ENCODE peak calls at places on chromosomes 4 and X, in five cellular contexts. V is effector memory CD4-positive, alpha-beta T cell; U is A549; G is upper lobe of right lung; R is tibial nerve. E is an unnamed sample.

GRCh38 chr4:25457053-25457715 is 80.1 kb downstream of the ANAPC4 start:
- DNase-seq in R (no peak), G (no peak), U (no peak), V (no peak), E (no peak)

GRCh38 chr4:2423695-2424094 is 4.9 kb downstream of the CFAP99 start:
- DNase-seq in G (no peak), U (no peak), R (no peak), V (no peak), E (no peak)

GRCh38 chr4:73870778-73871177 is 1.6 kb downstream of the CXCL1 start:
- DNase-seq in G (no peak), R (no peak), U (no peak), V (no peak), E (no peak)

GRCh38 chr4:190121759-190122158 is 51.8 kb upstream of the DUX4 start:
- DNase-seq in R (no peak), G (peak), U (no peak), V (no peak), E (no peak)

GRCh38 chr4:124785645-124786044 is 73.1 kb upstream of the ANKRD50 start:
- DNase-seq in U (no peak), V (no peak), R (no peak), G (no peak), E (no peak)

GRCh38 chr4:169063441-169063840 is 53.4 kb upstream of the CBR4 start:
- DNase-seq in R (no peak), V (no peak), U (no peak), G (no peak), E (no peak)

GRCh38 chr4:140884431-140885058 is 128.4 kb upstream of the TBC1D9 start:
- DNase-seq in G (no peak), R (no peak), V (no peak), U (peak), E (no peak)

GRCh38 chrX:118978451-118978850 is 4.0 kb downstream of the LONRF3 start:
- DNase-seq in V (no peak), G (no peak), R (no peak), U (peak), E (no peak)

GRCh38 chrX:14865201-14865600 is 7.7 kb downstream of the FANCB start:
- DNase-seq in G (no peak), V (no peak), R (no peak), U (no peak), E (no peak)

GRCh38 chr4:177367336-177367735 is 57.7 kb downstream of the NEIL3 start:
- DNase-seq in U (peak), G (no peak), V (no peak), R (no peak), E (peak)

GRCh38 chr4:26020896-26021295 is 106.9 kb downstream of the SMIM20 start:
- DNase-seq in R (no peak), G (no peak), U (no peak), V (no peak), E (no peak)

GRCh38 chr4:165476214-165477098 is 97.6 kb downstream of the CPE start:
- DNase-seq in G (no peak), V (no peak), R (no peak), U (peak), E (no peak)

GRCh38 chr4:21962691-21963090 is 14.1 kb upstream of the KCNIP4 start:
- DNase-seq in V (no peak), G (no peak), R (no peak), U (no peak), E (no peak)

GRCh38 chrX:47497274-47497673 is 14.3 kb upstream of the ZNF41 start:
- DNase-seq in V (no peak), U (peak), G (no peak), R (no peak), E (no peak)

GRCh38 chr4:54228064-54228527 is 997 bp upstream of the PDGFRA start:
- DNase-seq in R (peak), U (peak), V (no peak), G (peak), E (no peak)

GRCh38 chr4:54227261-54228063 is 1.6 kb upstream of the PDGFRA start:
- DNase-seq in G (no peak), V (no peak), R (no peak), U (peak), E (no peak)

GRCh38 chr4:54226399-54227260 is 2.5 kb upstream of the PDGFRA start:
- DNase-seq in U (no peak), G (peak), R (peak), V (no peak), E (no peak)

GRCh38 chr4:54224960-54225670 is 4.0 kb upstream of the PDGFRA start:
- DNase-seq in R (no peak), G (no peak), V (no peak), U (no peak), E (no peak)

GRCh38 chr4:54225671-54226398 is 3.3 kb upstream of the PDGFRA start:
- DNase-seq in U (no peak), V (no peak), G (no peak), R (no peak), E (no peak)
- H3K4me3 ChIP-seq in U (no peak), V (peak), G (peak), R (peak), E (peak)

DNA sequence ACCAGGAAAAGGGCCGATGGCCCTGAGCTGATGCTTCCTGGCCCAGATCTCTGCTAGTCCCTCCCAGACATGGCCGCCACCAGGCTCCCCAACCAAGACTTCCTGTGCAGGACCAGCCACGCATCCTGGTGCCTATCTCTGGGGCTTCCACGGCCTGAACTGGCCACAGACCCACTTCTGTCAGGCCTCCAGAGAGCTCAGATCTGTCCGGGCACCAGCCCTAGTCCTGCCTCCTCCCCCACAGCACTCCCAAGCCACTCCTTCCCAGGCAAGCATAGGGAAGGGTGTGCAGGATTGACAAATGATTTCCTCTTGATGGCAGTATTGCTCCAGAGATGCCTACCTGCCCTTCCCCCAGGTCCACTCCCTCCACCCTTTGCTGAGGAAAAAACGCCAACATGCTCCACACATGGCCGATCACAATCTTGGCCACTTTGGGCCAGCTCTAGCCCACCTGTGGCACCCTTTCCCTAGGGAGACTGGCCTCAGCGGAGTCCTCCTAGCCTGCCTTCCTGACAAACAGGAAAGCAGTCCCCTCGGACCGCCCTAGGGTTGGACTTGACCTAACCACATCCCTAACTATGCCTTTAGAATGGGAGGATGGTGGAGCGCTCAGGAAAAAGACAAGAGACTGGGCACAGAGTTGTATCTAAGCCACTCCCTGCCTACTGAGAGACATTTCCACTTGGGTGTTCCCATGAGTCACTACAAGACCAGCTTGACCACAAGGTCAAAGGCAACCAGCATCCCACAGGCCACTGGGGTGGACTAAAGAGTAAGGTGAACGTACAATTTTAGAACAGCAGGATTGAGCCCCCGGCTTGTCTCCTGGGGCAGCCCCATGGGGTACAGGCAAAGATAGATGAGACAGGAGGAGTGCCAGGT is 277.5 kb upstream of the AGTR2 start:
- DNase-seq in R (no peak), V (peak), G (no peak), U (no peak), E (peak)
- H3K4me3 ChIP-seq in R (no peak), V (no peak), G (no peak), U (no peak), E (no peak)

DNA sequence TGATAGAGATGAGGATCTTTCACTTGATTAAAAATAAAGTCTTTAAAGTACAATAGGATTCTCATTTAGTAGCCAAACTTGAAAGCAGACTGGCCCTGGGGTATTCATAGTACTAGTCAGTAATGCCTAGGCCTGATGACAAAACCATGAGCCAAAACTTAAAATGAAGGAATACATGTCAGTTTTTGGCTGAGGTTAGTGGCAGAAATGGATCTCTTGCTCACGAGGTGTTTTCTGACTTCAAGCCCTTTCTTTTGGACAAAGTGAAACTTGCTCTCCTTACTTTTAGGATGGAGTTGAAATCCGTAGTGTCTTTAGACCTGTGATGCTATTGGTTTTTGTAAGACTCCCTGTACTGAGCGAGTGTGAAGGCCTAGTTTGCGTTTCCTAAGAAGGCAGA is 157.7 kb downstream of the CCNG2 start:
- DNase-seq in U (no peak), G (no peak), R (no peak), V (no peak), E (no peak)
- H3K4me3 ChIP-seq in U (no peak), G (no peak), R (no peak), V (no peak), E (no peak)

GRCh38 chrX:148500428-148501120 is at the start of gene AFF2:
- DNase-seq in R (no peak), U (peak), V (peak), G (peak), E (peak)
- H3K4me3 ChIP-seq in R (peak), U (peak), V (peak), G (peak), E (peak)

GRCh38 chr4:40665844-40666243 is 36.2 kb upstream of the RBM47 start:
- DNase-seq in V (no peak), U (no peak), G (no peak), R (no peak), E (no peak)

GRCh38 chr4:40661803-40662202 is 32.1 kb upstream of the RBM47 start:
- DNase-seq in G (no peak), V (no peak), U (no peak), R (no peak), E (no peak)

DNA sequence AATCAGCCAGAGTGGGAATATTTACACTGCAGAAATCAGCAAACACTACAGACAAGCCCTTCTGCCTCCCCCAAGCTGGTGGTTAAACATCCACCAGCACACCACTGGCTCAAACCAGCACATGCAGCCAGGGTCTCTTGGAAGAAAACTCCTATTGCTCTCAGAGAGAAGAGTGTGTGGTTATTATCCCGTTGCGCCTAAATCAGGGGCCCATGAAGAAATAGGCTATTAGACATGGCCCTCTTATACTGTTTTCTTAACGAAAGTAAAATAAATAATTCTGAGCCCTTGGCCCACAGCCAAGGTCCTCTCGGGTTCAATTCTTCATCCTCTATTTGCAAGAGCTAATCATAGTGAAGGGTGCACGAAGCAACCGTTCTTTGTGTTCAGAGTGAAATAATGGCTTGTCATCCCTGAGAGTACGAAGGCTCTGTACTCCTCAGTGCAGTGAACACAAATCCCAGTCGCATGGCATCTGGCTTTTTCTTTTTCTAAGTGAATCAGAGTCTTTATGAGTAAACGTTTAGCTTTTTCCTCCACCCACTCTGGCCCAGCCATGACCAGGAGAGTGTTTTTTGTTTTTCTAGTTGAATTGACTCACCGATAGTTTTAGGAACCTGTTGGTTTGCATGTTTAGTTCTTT is 33.4 kb upstream of the RBM47 start:
- DNase-seq in R (no peak), U (peak), V (no peak), G (no peak), E (no peak)
- H3K4me3 ChIP-seq in R (no peak), U (peak), V (no peak), G (no peak), E (no peak)

GRCh38 chr4:13054410-13054970 is 429.6 kb downstream of the RAB28 start:
- DNase-seq in V (no peak), G (no peak), U (no peak), R (no peak), E (no peak)

GRCh38 chr4:13059015-13059414 is 425.1 kb downstream of the RAB28 start:
- DNase-seq in U (no peak), V (no peak), G (no peak), R (no peak), E (no peak)

DNA sequence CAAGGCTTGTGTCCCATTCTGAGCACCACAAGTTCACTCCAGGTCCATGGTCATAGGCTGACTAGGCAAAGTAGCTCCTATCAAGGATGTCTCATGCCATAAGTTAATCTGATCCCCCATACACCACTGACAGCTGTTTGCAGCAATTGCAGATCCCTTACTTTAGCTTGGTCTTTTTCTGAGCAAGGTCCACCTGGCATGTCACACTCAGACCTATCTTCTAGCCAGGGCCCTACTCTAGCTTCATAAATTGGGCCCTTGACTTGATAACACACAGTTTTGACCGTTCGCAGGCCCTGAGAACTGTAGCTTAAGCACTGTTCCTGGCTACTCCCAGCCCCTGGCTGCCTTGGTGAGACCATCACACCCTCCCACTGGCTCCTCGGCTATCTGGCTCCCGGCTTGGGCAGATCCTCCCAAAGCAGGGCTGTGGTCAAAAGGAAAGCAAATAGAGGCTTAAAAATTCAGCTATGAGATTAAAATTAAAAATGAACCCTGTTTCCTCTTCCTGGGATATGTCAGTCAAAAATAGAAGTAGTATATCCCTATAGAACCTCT is 427.4 kb downstream of the RAB28 start:
- DNase-seq in G (no peak), V (no peak), R (no peak), U (no peak), E (no peak)
- H3K4me3 ChIP-seq in G (no peak), V (no peak), R (no peak), U (no peak), E (no peak)

GRCh38 chr4:77006753-77007355 is 57.3 kb downstream of the SEPTIN11 start:
- DNase-seq in R (no peak), V (no peak), U (no peak), G (no peak), E (no peak)

GRCh38 chr4:77002321-77002720 is 52.8 kb downstream of the SEPTIN11 start:
- DNase-seq in R (no peak), V (no peak), U (no peak), G (no peak), E (no peak)

GRCh38 chr4:77002721-77003120 is 53.2 kb downstream of the SEPTIN11 start:
- DNase-seq in G (no peak), V (no peak), U (no peak), R (no peak), E (no peak)

GRCh38 chr4:77001907-77002306 is 52.4 kb downstream of the SEPTIN11 start:
- DNase-seq in V (no peak), U (no peak), R (no peak), G (no peak), E (no peak)

DNA sequence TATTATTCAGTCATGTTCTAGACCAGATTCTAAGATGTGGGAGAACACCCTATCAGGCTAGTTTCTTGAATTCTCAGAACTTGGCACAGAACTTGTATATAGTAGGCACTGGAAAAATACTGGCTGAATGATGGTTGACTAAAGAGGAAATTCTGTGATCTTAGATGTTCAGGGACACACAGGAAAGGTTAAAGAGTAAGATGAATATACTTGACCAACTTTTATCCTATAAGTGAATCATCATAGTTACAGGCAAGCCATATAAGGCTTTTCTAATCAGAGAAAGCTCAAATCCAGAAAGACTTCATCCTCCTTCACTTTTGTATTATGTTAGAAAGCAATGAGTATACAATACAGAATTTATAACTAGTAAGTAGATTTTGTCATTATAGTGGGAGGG is 53.8 kb downstream of the SEPTIN11 start:
- DNase-seq in G (no peak), R (no peak), V (no peak), U (no peak), E (no peak)
- H3K4me3 ChIP-seq in G (no peak), R (no peak), V (no peak), U (no peak), E (no peak)

GRCh38 chr4:7694256-7694775 is 245.3 kb downstream of the AFAP1 start:
- DNase-seq in R (no peak), G (no peak), U (no peak), V (no peak), E (no peak)
- H3K4me3 ChIP-seq in R (no peak), G (no peak), U (no peak), V (no peak), E (no peak)

DNA sequence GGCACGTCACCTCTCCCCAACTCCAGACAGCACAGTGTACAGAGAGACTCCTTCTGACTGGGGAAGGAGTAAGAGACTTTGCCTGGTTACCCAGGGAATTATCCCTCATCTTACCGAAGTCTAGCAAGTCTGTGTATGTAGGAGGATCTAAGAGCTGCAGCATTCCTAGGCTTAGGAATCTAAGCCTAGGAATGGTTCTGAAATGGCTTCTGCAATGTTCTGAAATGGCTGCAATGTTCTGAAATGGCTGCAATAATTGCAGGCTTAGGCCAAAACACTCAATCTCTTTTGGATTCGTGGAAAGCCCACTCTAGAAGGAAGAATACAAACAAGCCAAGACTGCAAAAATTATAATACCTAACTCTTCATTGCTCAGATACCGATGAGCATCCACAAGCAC is 106.4 kb downstream of the SCLT1 start:
- DNase-seq in V (no peak), G (no peak), U (no peak), R (no peak), E (no peak)
- H3K4me3 ChIP-seq in V (no peak), G (no peak), U (no peak), R (no peak), E (no peak)

DNA sequence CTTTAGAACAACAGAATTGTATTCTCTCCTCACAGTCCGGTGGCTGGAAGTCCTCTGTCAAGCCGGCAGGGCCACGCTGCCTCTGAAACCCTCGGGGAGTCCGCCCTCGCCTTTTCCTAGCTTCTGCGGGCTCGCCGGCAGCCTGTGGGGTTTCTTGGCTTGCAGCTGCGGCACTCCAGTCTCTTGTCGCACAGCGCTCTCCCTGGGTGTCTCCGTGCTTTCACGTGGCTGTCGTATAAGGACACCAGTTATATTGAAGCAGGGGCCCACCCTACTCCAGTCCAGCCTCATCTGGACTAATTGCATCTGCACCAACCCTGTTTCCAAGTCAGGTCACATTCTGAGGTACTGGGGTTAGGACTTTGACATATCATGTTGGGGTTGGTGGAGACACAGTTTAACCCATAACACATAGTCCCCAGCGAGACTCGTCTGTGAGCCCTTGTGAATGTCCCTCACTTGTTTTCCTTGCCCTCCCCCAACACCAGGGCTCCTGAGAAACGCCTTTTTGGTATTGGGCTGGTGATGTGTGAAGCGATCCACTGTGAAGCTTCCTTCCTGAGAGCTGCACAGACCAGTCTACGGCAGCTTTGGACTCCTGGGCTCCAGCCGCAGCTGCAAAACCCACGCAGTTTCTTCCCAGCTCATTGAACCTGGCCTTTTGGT is 22.7 kb downstream of the TMEM131L start:
- DNase-seq in U (no peak), R (no peak), G (peak), V (no peak), E (no peak)
- H3K4me3 ChIP-seq in U (no peak), R (peak), G (peak), V (peak), E (peak)